ENCODE peak calls at places on chromosomes 16 and 17, in ten cellular contexts. L is GM23338; O is heart right ventricle; M is psoas muscle; B is tibial nerve; W is non-pigmented ciliary epithelial cell; J is stimulated activated CD8-positive, alpha-beta memory T cell treated with anti-CD3 and anti-CD28 coated beads, Interleukin-7, amount 100 ng/mL, for 1 hour; H is pulmonary artery endothelial cell; T is NB4; E is H7. K is an unnamed sample.

GRCh38 chr17:42670199-42670924 is 6.4 kb downstream of the PLEKHH3 start:
- DNase-seq in L (peak; percentile 83), O (no peak), M (no peak), B (no peak), W (no peak), J (no peak), H (no peak), T (no peak), E (peak; percentile 94), K (no peak)

GRCh38 chr16:1146409-1146808 is 6.5 kb upstream of the CACNA1H start:
- DNase-seq in L (peak; percentile 67), O (no peak), M (no peak), B (no peak), W (no peak), J (no peak), H (no peak), T (no peak), E (peak; percentile 92), K (no peak)

GRCh38 chr16:72788269-72788809 is 259.6 kb downstream of the ZFHX3 start:
- DNase-seq in L (no peak), O (no peak), M (no peak), B (no peak), W (no peak), J (no peak), H (no peak), T (peak; percentile 88), E (no peak), K (no peak)

GRCh38 chr17:50222922-50223321 is 21.5 kb upstream of the COL1A1 start:
- DNase-seq in L (no peak), O (no peak), M (no peak), B (no peak), W (no peak), J (no peak), H (no peak), T (no peak), E (no peak), K (no peak)

GRCh38 chr16:74774223-74775139 is at the start of gene FA2H:
- DNase-seq in L (peak; percentile 92), O (peak; percentile 61), M (peak; percentile 49), B (no peak), W (no peak), J (no peak), H (no peak), T (peak; percentile 87), E (peak; percentile 99), K (peak; percentile 56)

GRCh38 chr17:12230411-12230810 is 209.7 kb downstream of the MAP2K4 start:
- DNase-seq in L (no peak), O (no peak), M (no peak), B (no peak), W (no peak), J (no peak), H (no peak), T (no peak), E (no peak), K (no peak)

GRCh38 chr16:31435341-31436220 is 7.0 kb downstream of the ZNF843 start:
- DNase-seq in L (peak; percentile 27), O (no peak), M (no peak), B (no peak), W (no peak), J (no peak), H (no peak), T (no peak), E (no peak), K (no peak)

GRCh38 chr17:43579570-43580140 is 33.5 kb upstream of the ETV4 start:
- DNase-seq in L (no peak), O (no peak), M (no peak), B (no peak), W (peak; percentile 75), J (no peak), H (no peak), T (no peak), E (no peak), K (no peak)

GRCh38 chr17:6532441-6532885 is 23.9 kb downstream of the PITPNM3 start:
- DNase-seq in L (no peak), O (no peak), M (no peak), B (no peak), W (no peak), J (no peak), H (no peak), T (no peak), E (no peak), K (no peak)

GRCh38 chr16:47065766-47066688 is 77.7 kb downstream of the NETO2 start:
- DNase-seq in L (no peak), O (no peak), M (no peak), B (no peak), W (no peak), J (no peak), H (no peak), T (no peak), E (peak; percentile 60), K (no peak)

GRCh38 chr17:42819939-42820535 is 4.0 kb downstream of the BECN1 start:
- DNase-seq in L (peak; percentile 93), O (peak; percentile 40), M (peak; percentile 66), B (no peak), W (no peak), J (peak; percentile 37), H (peak; percentile 45), T (peak; percentile 75), E (peak; percentile 86), K (no peak)

GRCh38 chr16:17205279-17206139 is 265.3 kb downstream of the XYLT1 start:
- DNase-seq in L (peak; percentile 74), O (no peak), M (no peak), B (no peak), W (no peak), J (no peak), H (no peak), T (no peak), E (peak; percentile 61), K (no peak)

GRCh38 chr16:68346892-68347480 is 36.2 kb downstream of the PRMT7 start:
- DNase-seq in L (no peak), O (no peak), M (no peak), B (no peak), W (no peak), J (no peak), H (no peak), T (no peak), E (no peak), K (no peak)

GRCh38 chr17:30271102-30271501 is 20.6 kb downstream of the BLMH start:
- DNase-seq in L (no peak), O (no peak), M (no peak), B (no peak), W (no peak), J (no peak), H (no peak), T (no peak), E (no peak), K (no peak)

GRCh38 chr16:13936596-13937081 is 16.7 kb downstream of the ERCC4 start:
- DNase-seq in L (no peak), O (no peak), M (peak; percentile 37), B (no peak), W (peak; percentile 15), J (no peak), H (no peak), T (peak; percentile 72), E (no peak), K (no peak)

GRCh38 chr17:151886-152859 is 14.8 kb downstream of the SCGB1C2 start:
- DNase-seq in L (no peak), O (no peak), M (peak; percentile 4), B (no peak), W (peak; percentile 8), J (no peak), H (no peak), T (no peak), E (no peak), K (no peak)

GRCh38 chr17:9434502-9435113 is 141.0 kb downstream of the STX8 start:
- DNase-seq in L (no peak), O (no peak), M (no peak), B (no peak), W (no peak), J (no peak), H (no peak), T (no peak), E (no peak), K (no peak)

GRCh38 chr17:61474235-61474927 is 22.2 kb downstream of the TBX4 start:
- DNase-seq in L (no peak), O (no peak), M (no peak), B (no peak), W (no peak), J (no peak), H (no peak), T (no peak), E (no peak), K (no peak)

GRCh38 chr16:19148189-19148588 is 19.9 kb upstream of the SYT17 start:
- DNase-seq in L (no peak), O (no peak), M (no peak), B (no peak), W (no peak), J (no peak), H (no peak), T (no peak), E (no peak), K (no peak)

GRCh38 chr17:44942456-44942855 is 5.1 kb downstream of the KIF18B start:
- DNase-seq in L (no peak), O (no peak), M (no peak), B (no peak), W (no peak), J (no peak), H (no peak), T (no peak), E (no peak), K (no peak)

GRCh38 chr17:6639014-6639650 is 1.4 kb downstream of the KIAA0753 start:
- DNase-seq in L (peak; percentile 9), O (no peak), M (no peak), B (no peak), W (no peak), J (no peak), H (no peak), T (no peak), E (peak; percentile 42), K (no peak)

GRCh38 chr17:41420134-41420533 is 4.3 kb downstream of the KRT37 start:
- DNase-seq in L (no peak), O (no peak), M (no peak), B (no peak), W (no peak), J (no peak), H (no peak), T (no peak), E (no peak), K (no peak)

K was measured in NCI-H1048.